ENCODE peak calls at places on chromosomes 13 and 19, in seven cellular contexts. One of them, this sample, is unnamed.

GRCh38 chr19:44587863-44588752 is 25.3 kb upstream of the IGSF23 start:
- DNase-seq in ovary: no peak
- DNase-seq in brain microvascular endothelial cell: peak; percentile 96
- DNase-seq in AG04450: peak; percentile 86
- DNase-seq in fibroblast of villous mesenchyme: peak; percentile 89
- DNase-seq in mucosa of descending colon: no peak
- DNase-seq in epithelial cell of proximal tubule: peak; percentile 91
- DNase-seq in this sample: peak; percentile 96

GRCh38 chr13:103517066-103517767 is 451.0 kb upstream of the SLC10A2 start:
- DNase-seq in ovary: no peak
- DNase-seq in brain microvascular endothelial cell: no peak
- DNase-seq in AG04450: no peak
- DNase-seq in fibroblast of villous mesenchyme: no peak
- DNase-seq in mucosa of descending colon: peak; percentile 10
- DNase-seq in epithelial cell of proximal tubule: peak; percentile 88
- DNase-seq in this sample: no peak

GRCh38 chr19:48726573-48726972 is 7.0 kb upstream of the MAMSTR start:
- DNase-seq in ovary: no peak
- DNase-seq in brain microvascular endothelial cell: no peak
- DNase-seq in AG04450: no peak
- DNase-seq in fibroblast of villous mesenchyme: no peak
- DNase-seq in mucosa of descending colon: no peak
- DNase-seq in epithelial cell of proximal tubule: no peak
- DNase-seq in this sample: no peak

GRCh38 chr19:19320362-19321142 is at the start of the genes MAU2 and SUGP1:
- DNase-seq in ovary: peak; percentile 85
- DNase-seq in brain microvascular endothelial cell: peak; percentile 84
- DNase-seq in AG04450: peak; percentile 74
- DNase-seq in fibroblast of villous mesenchyme: peak; percentile 92
- DNase-seq in mucosa of descending colon: peak; percentile 89
- DNase-seq in epithelial cell of proximal tubule: peak; percentile 62
- DNase-seq in this sample: peak; percentile 92

GRCh38 chr13:96025283-96025682 is 27.9 kb downstream of the UGGT2 start:
- DNase-seq in ovary: no peak
- DNase-seq in brain microvascular endothelial cell: no peak
- DNase-seq in AG04450: no peak
- DNase-seq in fibroblast of villous mesenchyme: no peak
- DNase-seq in mucosa of descending colon: no peak
- DNase-seq in epithelial cell of proximal tubule: no peak
- DNase-seq in this sample: peak; percentile 15

GRCh38 chr13:93708323-93709075 is 481.9 kb downstream of the GPC6 start:
- DNase-seq in ovary: no peak
- DNase-seq in brain microvascular endothelial cell: no peak
- DNase-seq in AG04450: no peak
- DNase-seq in fibroblast of villous mesenchyme: no peak
- DNase-seq in mucosa of descending colon: no peak
- DNase-seq in epithelial cell of proximal tubule: no peak
- DNase-seq in this sample: peak; percentile 57

GRCh38 chr13:38703255-38703654 is 16.4 kb downstream of the FREM2 start:
- DNase-seq in ovary: no peak
- DNase-seq in brain microvascular endothelial cell: no peak
- DNase-seq in AG04450: no peak
- DNase-seq in fibroblast of villous mesenchyme: no peak
- DNase-seq in mucosa of descending colon: no peak
- DNase-seq in epithelial cell of proximal tubule: no peak
- DNase-seq in this sample: no peak

GRCh38 chr13:30486230-30487074 is 20.7 kb upstream of the HMGB1 start:
- DNase-seq in ovary: no peak
- DNase-seq in brain microvascular endothelial cell: no peak
- DNase-seq in AG04450: no peak
- DNase-seq in fibroblast of villous mesenchyme: no peak
- DNase-seq in mucosa of descending colon: peak; percentile 61
- DNase-seq in epithelial cell of proximal tubule: no peak
- DNase-seq in this sample: no peak

GRCh38 chr19:32751066-32751465 is 31.5 kb downstream of the TDRD12 start:
- DNase-seq in ovary: no peak
- DNase-seq in brain microvascular endothelial cell: no peak
- DNase-seq in AG04450: no peak
- DNase-seq in fibroblast of villous mesenchyme: no peak
- DNase-seq in mucosa of descending colon: no peak
- DNase-seq in epithelial cell of proximal tubule: no peak
- DNase-seq in this sample: no peak

GRCh38 chr13:81295177-81295576 is 954.3 kb upstream of the SPRY2 start:
- DNase-seq in ovary: no peak
- DNase-seq in brain microvascular endothelial cell: no peak
- DNase-seq in AG04450: no peak
- DNase-seq in fibroblast of villous mesenchyme: no peak
- DNase-seq in mucosa of descending colon: no peak
- DNase-seq in epithelial cell of proximal tubule: no peak
- DNase-seq in this sample: no peak

GRCh38 chr19:23365222-23365621 is 30.0 kb downstream of the ZNF91 start:
- DNase-seq in ovary: no peak
- DNase-seq in brain microvascular endothelial cell: no peak
- DNase-seq in AG04450: no peak
- DNase-seq in fibroblast of villous mesenchyme: no peak
- DNase-seq in mucosa of descending colon: no peak
- DNase-seq in epithelial cell of proximal tubule: no peak
- DNase-seq in this sample: no peak

GRCh38 chr19:23366437-23366836 is 28.8 kb downstream of the ZNF91 start:
- DNase-seq in ovary: no peak
- DNase-seq in brain microvascular endothelial cell: no peak
- DNase-seq in AG04450: no peak
- DNase-seq in fibroblast of villous mesenchyme: no peak
- DNase-seq in mucosa of descending colon: no peak
- DNase-seq in epithelial cell of proximal tubule: no peak
- DNase-seq in this sample: no peak
- H3K4me3 ChIP-seq in ovary: no peak overlapping the region
- H3K4me3 ChIP-seq in brain microvascular endothelial cell: no peak overlapping the region
- H3K4me3 ChIP-seq in AG04450: no peak overlapping the region
- H3K4me3 ChIP-seq in fibroblast of villous mesenchyme: no peak overlapping the region
- H3K4me3 ChIP-seq in mucosa of descending colon: no peak overlapping the region
- H3K4me3 ChIP-seq in epithelial cell of proximal tubule: no peak overlapping the region
- H3K4me3 ChIP-seq in this sample: no peak overlapping the region

DNA sequence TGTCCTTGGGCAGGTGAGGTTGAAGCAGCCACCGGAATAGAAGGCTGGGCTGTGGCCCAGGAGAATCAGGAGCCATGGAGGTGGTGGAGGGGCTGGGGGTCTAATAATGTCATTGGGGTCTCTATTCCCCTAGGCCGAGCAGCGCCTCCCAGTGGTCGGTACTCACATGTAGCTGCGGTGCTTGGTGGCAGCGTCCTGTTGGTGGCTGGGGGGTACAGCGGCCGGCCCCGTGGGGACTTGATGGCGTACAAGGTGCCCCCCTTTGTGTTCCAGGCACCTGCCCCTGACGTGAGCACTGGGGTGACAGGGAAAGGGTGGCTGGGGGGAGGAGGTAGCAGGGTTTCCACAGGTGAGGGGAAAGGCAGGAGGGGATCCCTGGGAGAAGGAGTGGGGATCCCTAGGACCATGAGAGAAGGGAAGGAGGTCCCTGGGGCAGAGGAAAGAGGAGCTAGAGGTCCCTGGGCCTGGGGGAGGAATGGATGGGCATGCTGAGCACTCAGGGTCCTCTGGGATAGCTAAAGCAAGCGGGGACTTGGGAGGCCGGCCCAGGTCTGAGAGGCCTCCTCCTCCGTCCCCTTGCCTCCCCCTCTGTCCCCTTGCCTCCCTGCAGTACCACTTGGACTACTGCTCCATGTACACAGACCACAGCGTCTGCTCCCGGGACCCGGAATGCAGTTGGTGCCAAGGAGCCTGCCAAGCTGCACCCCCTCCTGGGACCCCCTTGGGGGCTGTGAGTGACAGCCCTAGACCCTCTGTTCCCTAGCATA is 18.1 kb downstream of the MEGF8 start:
- DNase-seq in ovary: no peak
- DNase-seq in brain microvascular endothelial cell: no peak
- DNase-seq in AG04450: no peak
- DNase-seq in fibroblast of villous mesenchyme: no peak
- DNase-seq in mucosa of descending colon: no peak
- DNase-seq in epithelial cell of proximal tubule: no peak
- DNase-seq in this sample: no peak
- TF ChIP-seq CTCF in ovary: no peak
- TF ChIP-seq CTCF in brain microvascular endothelial cell: peak; percentile 42
- TF ChIP-seq CTCF in AG04450: peak; percentile 13
- TF ChIP-seq CTCF in fibroblast of villous mesenchyme: peak; percentile 19
- TF ChIP-seq CTCF in mucosa of descending colon: no peak
- TF ChIP-seq CTCF in epithelial cell of proximal tubule: peak; percentile 31
- TF ChIP-seq CTCF in this sample: no peak

GRCh38 chr13:75633285-75633684 is 2.8 kb upstream of the LMO7 start:
- DNase-seq in ovary: no peak
- DNase-seq in brain microvascular endothelial cell: peak; percentile 85
- DNase-seq in AG04450: peak; percentile 72
- DNase-seq in fibroblast of villous mesenchyme: peak; percentile 95
- DNase-seq in mucosa of descending colon: no peak
- DNase-seq in epithelial cell of proximal tubule: no peak
- DNase-seq in this sample: peak; percentile 92

GRCh38 chr13:75636339-75637095 is 387 bp downstream of the LMO7 start:
- DNase-seq in ovary: peak; percentile 28
- DNase-seq in brain microvascular endothelial cell: no peak
- DNase-seq in AG04450: no peak
- DNase-seq in fibroblast of villous mesenchyme: peak; percentile 58
- DNase-seq in mucosa of descending colon: peak; percentile 24
- DNase-seq in epithelial cell of proximal tubule: no peak
- DNase-seq in this sample: peak; percentile 51

GRCh38 chr13:75637101-75637774 is 1.1 kb downstream of the LMO7 start:
- DNase-seq in ovary: no peak
- DNase-seq in brain microvascular endothelial cell: no peak
- DNase-seq in AG04450: no peak
- DNase-seq in fibroblast of villous mesenchyme: peak; percentile 42
- DNase-seq in mucosa of descending colon: no peak
- DNase-seq in epithelial cell of proximal tubule: no peak
- DNase-seq in this sample: no peak

GRCh38 chr13:75635621-75636338 is at the start of gene LMO7:
- DNase-seq in ovary: peak; percentile 57
- DNase-seq in brain microvascular endothelial cell: no peak
- DNase-seq in AG04450: no peak
- DNase-seq in fibroblast of villous mesenchyme: peak; percentile 69
- DNase-seq in mucosa of descending colon: peak; percentile 50
- DNase-seq in epithelial cell of proximal tubule: no peak
- DNase-seq in this sample: peak; percentile 49

DNA sequence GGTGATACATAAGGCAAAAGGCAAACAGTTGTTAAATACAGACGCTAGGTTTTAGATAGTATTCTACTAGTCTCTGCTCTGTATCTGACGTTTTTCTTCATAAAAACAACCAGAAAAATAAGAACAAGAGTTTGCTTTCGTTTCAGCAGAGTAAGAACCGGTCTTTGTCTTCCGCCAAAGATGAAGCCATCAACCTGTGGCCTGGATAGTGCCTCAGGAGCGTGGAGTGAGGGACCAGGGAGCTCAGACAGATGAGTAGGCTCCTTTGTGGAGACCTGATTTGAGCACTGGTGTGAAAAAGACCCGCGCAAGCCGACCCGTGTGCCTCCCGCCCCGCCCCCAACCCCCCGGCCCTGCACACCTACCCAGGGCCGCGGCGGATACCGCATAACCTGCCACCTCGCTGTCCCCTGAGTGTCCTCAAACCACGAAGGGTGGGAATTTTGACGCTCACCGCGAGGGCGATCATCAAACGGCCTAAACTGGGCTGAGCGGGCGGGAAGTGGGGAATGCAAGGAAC is 969 bp upstream of the LMO7 start:
- DNase-seq in ovary: no peak
- DNase-seq in brain microvascular endothelial cell: no peak
- DNase-seq in AG04450: no peak
- DNase-seq in fibroblast of villous mesenchyme: peak; percentile 47
- DNase-seq in mucosa of descending colon: no peak
- DNase-seq in epithelial cell of proximal tubule: no peak
- DNase-seq in this sample: peak; percentile 35
- H3K4me3 ChIP-seq in ovary: peak overlapping the region; percentile 51
- H3K4me3 ChIP-seq in brain microvascular endothelial cell: peak overlapping the region; percentile 96
- H3K4me3 ChIP-seq in AG04450: peak overlapping the region; percentile 97
- H3K4me3 ChIP-seq in fibroblast of villous mesenchyme: peak overlapping the region; percentile 78
- H3K4me3 ChIP-seq in mucosa of descending colon: no peak overlapping the region
- H3K4me3 ChIP-seq in epithelial cell of proximal tubule: peak overlapping the region; percentile 86
- H3K4me3 ChIP-seq in this sample: peak overlapping the region; percentile 99

DNA sequence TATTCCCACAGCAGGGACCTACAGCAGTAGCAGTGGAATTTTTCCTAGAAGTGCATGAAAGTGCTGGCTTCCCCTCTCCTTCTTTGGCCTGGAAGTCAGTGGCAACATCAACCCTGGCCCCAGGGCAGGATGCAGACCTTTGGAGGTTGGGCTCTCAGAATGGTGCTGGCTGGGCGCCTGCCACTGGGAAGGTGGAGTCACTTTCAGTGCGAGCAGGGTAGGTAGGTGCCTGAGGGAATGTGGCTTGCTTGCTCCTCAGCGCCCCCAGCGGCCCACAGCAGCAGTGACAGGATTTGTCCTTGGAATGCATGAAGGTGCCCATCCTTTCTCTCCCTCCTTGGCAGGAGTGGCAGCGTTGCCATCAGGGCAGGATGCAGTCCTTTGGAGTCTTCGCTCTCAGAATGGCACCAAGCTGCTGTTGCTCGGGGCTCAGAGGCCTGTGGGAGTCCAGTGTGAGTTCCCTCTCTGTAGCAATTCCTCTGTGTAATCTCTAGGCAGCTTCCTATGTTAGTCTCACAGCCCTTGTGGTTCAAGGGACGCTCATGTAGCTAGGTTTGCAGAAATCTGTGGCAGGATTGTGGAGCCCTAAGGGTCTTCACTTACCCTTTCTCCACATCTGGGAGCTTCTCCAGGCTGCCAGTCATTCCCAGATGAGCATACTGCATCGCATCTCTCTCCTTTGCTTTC is 354.4 kb upstream of the DACH1 start:
- DNase-seq in ovary: no peak
- DNase-seq in brain microvascular endothelial cell: no peak
- DNase-seq in AG04450: no peak
- DNase-seq in fibroblast of villous mesenchyme: no peak
- DNase-seq in mucosa of descending colon: peak; percentile 38
- DNase-seq in epithelial cell of proximal tubule: no peak
- DNase-seq in this sample: no peak
- TF ChIP-seq CTCF in ovary: no peak
- TF ChIP-seq CTCF in brain microvascular endothelial cell: peak; percentile 92
- TF ChIP-seq CTCF in AG04450: peak; percentile 57
- TF ChIP-seq CTCF in fibroblast of villous mesenchyme: peak; percentile 37
- TF ChIP-seq CTCF in mucosa of descending colon: peak; percentile 36
- TF ChIP-seq CTCF in epithelial cell of proximal tubule: peak; percentile 84
- TF ChIP-seq CTCF in this sample: peak; percentile 38

DNA sequence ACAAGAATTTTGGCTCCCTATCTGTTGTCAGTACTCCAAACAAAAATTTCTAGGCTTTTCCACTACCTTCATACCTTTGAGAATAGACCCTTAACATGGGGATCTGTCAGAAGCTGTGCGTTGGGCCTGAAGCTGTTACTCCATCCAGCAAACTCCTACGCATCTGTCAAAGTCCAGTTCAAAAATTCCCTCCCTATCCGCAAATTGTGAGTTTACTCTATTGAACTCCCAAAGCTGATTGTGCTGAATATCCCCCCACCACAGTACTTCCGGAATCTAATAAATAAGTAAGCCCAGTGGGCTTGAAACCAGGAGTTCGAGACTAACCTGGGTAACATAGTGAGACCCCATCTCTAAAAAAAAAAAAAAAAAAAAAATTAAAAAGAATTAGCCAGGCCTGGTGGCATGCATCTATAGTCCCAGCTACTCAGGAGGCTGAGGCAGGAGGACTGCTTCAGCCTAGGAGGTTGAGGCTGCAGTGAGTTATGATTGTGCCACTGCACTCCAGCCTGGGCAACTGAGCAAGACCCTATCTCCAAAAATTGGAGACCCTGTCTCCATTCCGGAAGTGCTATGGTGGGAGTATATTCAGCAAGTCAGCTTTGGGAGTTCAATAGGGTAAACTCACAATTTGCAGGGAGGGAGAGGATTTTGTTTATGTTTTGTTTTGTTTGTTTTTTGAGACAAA is 930 bp upstream of the FBN3 start:
- DNase-seq in ovary: no peak
- DNase-seq in brain microvascular endothelial cell: no peak
- DNase-seq in AG04450: no peak
- DNase-seq in fibroblast of villous mesenchyme: no peak
- DNase-seq in mucosa of descending colon: no peak
- DNase-seq in epithelial cell of proximal tubule: no peak
- DNase-seq in this sample: no peak
- H3K4me3 ChIP-seq in ovary: no peak overlapping the region
- H3K4me3 ChIP-seq in brain microvascular endothelial cell: no peak overlapping the region
- H3K4me3 ChIP-seq in AG04450: no peak overlapping the region
- H3K4me3 ChIP-seq in fibroblast of villous mesenchyme: no peak overlapping the region
- H3K4me3 ChIP-seq in mucosa of descending colon: no peak overlapping the region
- H3K4me3 ChIP-seq in epithelial cell of proximal tubule: no peak overlapping the region
- H3K4me3 ChIP-seq in this sample: no peak overlapping the region